ENCODE peak calls at places on chromosomes 13 and 19, in five cellular contexts. B is esophagus squamous epithelium, S is heart left ventricle, Z is A549, A is testis. Q is an unnamed sample.

GRCh38 chr13:49418206-49418605 is 25.7 kb downstream of the CAB39L start:
- DNase-seq in S (no peak), B (no peak), Z (no peak), A (no peak), Q (no peak)

GRCh38 chr19:54248016-54248601 is 5.5 kb upstream of the LILRA6 start:
- DNase-seq in B (no peak), A (no peak), Z (no peak), S (peak; percentile 44), Q (no peak)

GRCh38 chr19:49549045-49549444 is 21.2 kb downstream of the RCN3 start:
- DNase-seq in A (no peak), S (no peak), B (no peak), Z (no peak), Q (no peak)

GRCh38 chr19:35266904-35267817 is 1.6 kb upstream of the USF2 start:
- DNase-seq in S (peak; percentile 69), B (no peak), A (peak; percentile 68), Z (peak; percentile 82), Q (peak; percentile 64)

GRCh38 chr19:41707502-41707812 is 969 bp upstream of the CEACAM5 start:
- DNase-seq in S (no peak), B (no peak), Z (peak; percentile 60), A (no peak), Q (peak; percentile 7)

GRCh38 chr19:33473644-33474305 is 47.8 kb downstream of the PEPD start:
- DNase-seq in B (no peak), S (no peak), A (no peak), Z (no peak), Q (no peak)

GRCh38 chr19:53538378-53539109 is 599 bp downstream of the ZNF331 start:
- DNase-seq in A (no peak), B (no peak), S (no peak), Z (no peak), Q (no peak)

GRCh38 chr13:40668335-40668734 is 1.9 kb upstream of the FOXO1 start:
- DNase-seq in Z (peak; percentile 66), S (peak; percentile 50), A (peak; percentile 33), B (no peak), Q (peak; percentile 54)

GRCh38 chr13:40233731-40234195 is 432.7 kb downstream of the FOXO1 start:
- DNase-seq in B (no peak), A (peak; percentile 37), Z (no peak), S (peak; percentile 44), Q (peak; percentile 78)

GRCh38 chr13:60009300-60010248 is 154.2 kb downstream of the DIAPH3 start:
- DNase-seq in Z (no peak), S (no peak), A (no peak), B (no peak), Q (no peak)

GRCh38 chr13:102399791-102400618 is 1.8 kb downstream of the FGF14 start:
- DNase-seq in S (peak; percentile 11), B (no peak), Z (peak; percentile 28), A (peak; percentile 14), Q (no peak)

GRCh38 chr13:102401755-102402154 is at the start of gene FGF14:
- DNase-seq in Z (no peak), A (no peak), S (no peak), B (no peak), Q (no peak)

GRCh38 chr13:102402292-102402691 is 444 bp upstream of the FGF14 start:
- DNase-seq in S (peak; percentile 31), B (no peak), Z (no peak), A (peak; percentile 28), Q (peak; percentile 23)

GRCh38 chr13:102401305-102401704 is 543 bp downstream of the FGF14 start:
- DNase-seq in S (no peak), Z (no peak), A (no peak), B (no peak), Q (no peak)

DNA sequence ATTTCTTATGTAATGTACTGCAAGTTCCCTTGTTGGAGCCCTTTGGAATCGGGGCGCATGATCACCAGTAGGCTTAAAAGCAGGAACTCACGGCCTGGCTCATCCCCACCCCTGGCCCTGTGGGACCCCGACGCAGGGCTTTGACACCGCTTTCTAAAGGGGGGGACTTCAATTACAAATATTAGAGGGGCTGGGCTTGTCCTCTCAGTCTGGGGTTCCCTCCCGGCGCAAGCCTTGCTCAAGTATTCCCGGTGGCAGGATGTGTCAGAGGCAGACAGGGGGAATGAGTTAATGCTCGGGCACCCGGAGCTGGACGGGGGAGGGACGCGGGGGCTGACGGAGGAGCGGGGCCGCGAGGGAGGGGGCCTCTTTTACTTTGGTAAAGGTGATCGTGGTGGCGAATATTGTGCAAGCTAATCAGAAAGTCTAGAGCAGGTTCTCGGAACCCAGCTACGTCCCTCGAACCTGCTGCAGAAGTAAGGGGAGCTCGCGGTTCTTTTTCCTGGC is 1.2 kb downstream of the FGF14 start:
- DNase-seq in A (no peak), B (no peak), S (peak; percentile 18), Z (no peak), Q (peak; percentile 17)
- TF ChIP-seq POLR2A in A (no peak), B (no peak), S (no peak), Z (no peak), Q (no peak)

DNA sequence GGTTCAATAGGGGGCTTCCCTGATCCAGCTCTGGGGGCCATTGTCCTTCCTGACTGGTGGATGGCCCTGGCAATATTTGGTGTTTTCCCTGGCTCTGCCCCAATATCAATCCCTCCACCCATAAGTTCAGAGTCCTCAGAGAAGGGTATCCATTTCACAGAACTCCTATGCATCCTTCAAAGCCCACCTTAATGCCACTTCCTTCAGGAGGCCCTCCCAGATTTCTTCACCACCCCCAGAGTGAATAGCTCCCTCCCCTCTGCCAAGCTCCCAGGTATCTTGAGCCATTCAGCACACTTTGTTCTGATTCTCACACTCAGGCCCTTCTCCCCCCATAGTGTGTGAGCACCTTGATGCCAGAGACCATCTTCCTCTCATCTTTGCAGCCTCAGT is 5.8 kb downstream of the PPP1R14A start:
- DNase-seq in S (no peak), A (no peak), B (no peak), Z (no peak), Q (no peak)
- H3K27ac ChIP-seq in S (peak overlapping the region; percentile 98), A (peak overlapping the region; percentile 94), B (no peak overlapping the region), Z (no peak overlapping the region), Q (peak overlapping the region; percentile 92)

GRCh38 chr13:97342136-97342535 is 91.8 kb upstream of the RAP2A start:
- DNase-seq in Z (no peak), B (no peak), A (no peak), S (no peak), Q (no peak)
- H3K4me1 ChIP-seq in Z (peaks cover 42% of the 10 kb centered on the region), B (peaks cover 13% of the 10 kb centered on the region), A (peaks cover 9% of the 10 kb centered on the region), S (peaks cover 16% of the 10 kb centered on the region), Q (no peaks in the 10 kb centered on the region)

DNA sequence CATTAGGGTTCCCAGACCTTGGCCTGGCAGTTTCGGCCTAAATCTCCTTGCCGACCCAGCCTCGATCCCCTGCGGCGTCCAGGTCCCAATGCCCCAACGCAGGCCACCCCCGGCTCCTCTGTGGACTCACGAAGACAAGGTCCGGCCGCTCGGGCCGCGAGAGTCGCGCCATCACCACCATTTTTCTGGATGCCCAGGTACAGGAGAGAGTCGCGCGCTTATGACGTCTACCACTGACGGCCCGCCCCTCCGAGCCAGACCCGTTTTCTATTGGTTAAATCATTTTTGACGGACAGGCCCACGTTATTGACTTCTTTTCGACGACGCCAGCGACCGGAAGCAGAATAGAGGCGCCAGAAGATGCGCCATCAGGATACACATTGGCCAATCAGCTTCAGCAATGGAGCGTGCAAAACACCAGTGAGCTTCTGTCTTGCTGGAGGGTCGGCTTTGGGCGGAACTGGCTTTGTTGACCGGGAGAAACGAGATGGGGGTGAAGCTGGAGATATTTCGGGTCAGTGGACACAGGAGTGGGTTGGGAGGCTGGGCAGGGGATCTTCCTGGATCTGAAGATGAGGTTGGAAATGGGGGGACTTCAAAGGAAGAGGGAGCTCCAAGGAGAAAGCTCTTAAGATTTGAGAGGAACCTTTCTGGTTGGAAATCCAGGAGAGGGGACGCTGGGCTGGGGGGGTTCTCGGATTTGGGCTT is at the start of the genes PET100 and XAB2:
- DNase-seq in B (peak; percentile 89), A (peak; percentile 99), Z (peak; percentile 96), S (peak; percentile 97), Q (peak; percentile 96)
- TF ChIP-seq POLR2A in B (peak; percentile 28), A (no peak), Z (peak; percentile 39), S (no peak), Q (peak; percentile 39)

GRCh38 chr19:13057744-13058143 is 44.9 kb downstream of the LYL1 start:
- DNase-seq in A (no peak), S (peak; percentile 32), Z (no peak), B (no peak), Q (no peak)
- H3K27ac ChIP-seq in A (peak overlapping the region; percentile 93), S (peak overlapping the region; percentile 99), Z (peak overlapping the region; percentile 2), B (peak overlapping the region; percentile 85), Q (peak overlapping the region; percentile 98)

DNA sequence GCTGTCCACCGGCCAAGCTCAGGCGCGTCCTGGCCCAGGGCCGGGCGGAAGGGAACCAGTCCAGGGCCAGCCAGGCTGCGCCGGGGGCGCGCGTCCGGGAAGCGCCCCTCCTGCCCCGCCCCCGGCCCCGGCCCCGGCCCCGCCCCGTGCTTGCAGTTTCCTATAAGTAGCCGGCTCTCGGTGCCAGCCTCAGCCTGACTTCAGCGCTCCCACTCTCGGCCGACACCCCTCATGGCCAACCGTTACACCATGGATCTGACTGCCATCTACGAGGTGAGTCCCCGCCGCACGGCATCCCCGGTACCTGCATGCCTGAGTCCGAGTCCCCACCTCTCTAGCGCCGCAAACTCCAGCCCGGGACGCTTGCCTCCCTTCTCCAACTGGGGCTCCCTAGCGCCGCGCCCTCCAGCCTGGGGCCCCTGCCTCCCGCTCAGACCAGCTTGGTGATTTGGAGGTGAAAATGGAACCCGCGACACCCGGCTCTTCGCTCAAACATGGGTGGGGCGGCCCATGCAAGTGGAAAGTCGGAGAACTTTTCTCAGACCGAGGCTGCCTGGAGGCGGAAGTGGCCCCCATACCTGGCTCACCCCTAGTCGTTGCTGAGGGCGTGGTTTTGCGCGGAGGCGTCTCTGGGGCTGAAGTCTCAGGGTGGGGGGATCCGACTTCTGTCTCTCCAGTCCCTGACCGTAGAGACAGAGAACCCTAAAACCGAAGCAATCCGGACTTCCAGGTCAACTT is at the start of gene ZFP36:
- DNase-seq in B (peak; percentile 58), S (peak; percentile 91), A (peak; percentile 94), Z (peak; percentile 95), Q (peak; percentile 94)
- H3K4me1 ChIP-seq in B (peaks cover 37% of the 10 kb centered on the region), S (peaks cover 18% of the 10 kb centered on the region), A (peaks cover 45% of the 10 kb centered on the region), Z (peaks cover 70% of the 10 kb centered on the region), Q (peaks cover 5% of the 10 kb centered on the region)

GRCh38 chr19:6057651-6058365 is 52.5 kb downstream of the RFX2 start:
- DNase-seq in Z (no peak), B (no peak), S (no peak), A (peak; percentile 8), Q (peak; percentile 30)

GRCh38 chr19:6055013-6055795 is 55.1 kb downstream of the RFX2 start:
- DNase-seq in A (peak; percentile 2), B (no peak), S (no peak), Z (no peak), Q (no peak)

GRCh38 chr19:6058411-6059201 is 51.7 kb downstream of the RFX2 start:
- DNase-seq in Z (no peak), S (no peak), B (no peak), A (peak; percentile 9), Q (peak; percentile 20)

GRCh38 chr19:6056282-6056741 is 54.0 kb downstream of the RFX2 start:
- DNase-seq in A (no peak), S (no peak), B (no peak), Z (no peak), Q (peak; percentile 31)

GRCh38 chr19:6056801-6057650 is 53.3 kb downstream of the RFX2 start:
- DNase-seq in B (no peak), S (peak; percentile 70), Z (peak; percentile 51), A (peak; percentile 61), Q (peak; percentile 87)
- TF ChIP-seq POLR2A in B (peak; percentile 28), S (no peak), Z (no peak), A (no peak), Q (no peak)